ENCODE peak calls at places on chromosomes 2 and 18, in four cellular contexts. Q, A, H and Z are unnamed samples.
A peak's percentile ranks its signal among the peaks of the same experiment; 100 is the strongest.

GRCh38 chr2:219186754-219187456 is 8.8 kb downstream of the RETREG2 start:
- DNase-seq in A (no peak), Q (peak; percentile 37), H (no peak), Z (no peak)

GRCh38 chr18:55314615-55315237 is 273.3 kb downstream of the TCF4 start:
- DNase-seq in A (no peak), Q (no peak), H (no peak), Z (no peak)

GRCh38 chr2:55581435-55581834 is 36.0 kb downstream of the PPP4R3B start:
- DNase-seq in Q (no peak), A (no peak), H (no peak), Z (no peak)

GRCh38 chr2:239179851-239180371 is 220.9 kb downstream of the HDAC4 start:
- DNase-seq in Q (no peak), H (no peak), A (no peak), Z (no peak)

GRCh38 chr2:227861011-227861410 is 10.4 kb upstream of the DAW1 start:
- DNase-seq in H (no peak), A (no peak), Q (no peak), Z (no peak)

GRCh38 chr2:100262043-100262442 is 60.3 kb downstream of the LONRF2 start:
- DNase-seq in A (no peak), H (no peak), Q (no peak), Z (no peak)

GRCh38 chr18:32372381-32373061 is 98.2 kb downstream of the GAREM1 start:
- DNase-seq in A (peak; percentile 81), Q (no peak), H (no peak), Z (peak; percentile 12)

GRCh38 chr18:1252534-1252933 is 347.9 kb downstream of the ADCYAP1 start:
- DNase-seq in H (no peak), Q (no peak), A (no peak), Z (no peak)

GRCh38 chr2:43098539-43098938 is 127.9 kb downstream of the ZFP36L2 start:
- DNase-seq in A (no peak), Q (no peak), H (no peak), Z (no peak)

GRCh38 chr2:227933891-227934290 is 62.5 kb downstream of the DAW1 start:
- DNase-seq in Q (no peak), A (no peak), H (no peak), Z (no peak)

GRCh38 chr2:131077966-131078365 is 15.3 kb downstream of the FAM168B start:
- DNase-seq in A (no peak), H (no peak), Q (no peak), Z (no peak)

GRCh38 chr18:7173216-7173615 is 55.6 kb upstream of the LAMA1 start:
- DNase-seq in A (no peak), Q (no peak), H (no peak), Z (no peak)

GRCh38 chr2:88753833-88754584 is 62.5 kb downstream of the RPIA start:
- DNase-seq in Q (peak; percentile 65), A (no peak), H (no peak), Z (no peak)

GRCh38 chr2:85611705-85612587 is at the start of gene C2orf68:
- DNase-seq in H (peak; percentile 87), Q (peak; percentile 96), A (peak; percentile 92), Z (peak; percentile 71)

GRCh38 chr2:69582582-69583176 is 60.9 kb downstream of the AAK1 start:
- DNase-seq in H (no peak), A (peak; percentile 40), Q (no peak), Z (no peak)

GRCh38 chr2:67399831-67400489 is 2.8 kb downstream of the ETAA1 start:
- DNase-seq in Q (no peak), A (no peak), H (no peak), Z (no peak)

GRCh38 chr2:189113963-189114362 is 65.6 kb downstream of the COL5A2 start:
- DNase-seq in A (no peak), Q (no peak), H (no peak), Z (no peak)

GRCh38 chr2:60984717-60985116 is 32.8 kb upstream of the PEX13 start:
- DNase-seq in A (no peak), H (no peak), Q (no peak), Z (no peak)

GRCh38 chr2:193584001-193584400 is 1389.3 kb upstream of the TMEFF2 start:
- DNase-seq in H (no peak), A (no peak), Q (no peak), Z (no peak)

GRCh38 chr18:57447154-57447621 is 12.0 kb downstream of the ONECUT2 start:
- DNase-seq in A (no peak), H (no peak), Q (peak; percentile 46), Z (peak; percentile 84)

GRCh38 chr2:39851251-39851650 is 72.2 kb upstream of the THUMPD2 start:
- DNase-seq in A (no peak), Q (no peak), H (no peak), Z (no peak)

GRCh38 chr2:197628043-197628500 is 47.3 kb downstream of the RFTN2 start:
- DNase-seq in Q (no peak), A (no peak), H (peak; percentile 51), Z (no peak)

GRCh38 chr2:231490801-231491200 is 26.5 kb upstream of the NCL start:
- DNase-seq in H (no peak), Q (no peak), A (no peak), Z (no peak)

GRCh38 chr18:27778441-27778840 is 398.5 kb downstream of the CDH2 start:
- DNase-seq in A (no peak), H (no peak), Q (no peak), Z (no peak)
- TF ChIP-seq CTCF in A (no peak), H (no peak), Q (peak; percentile 0), Z (peak; percentile 43)

GRCh38 chr2:215973954-215974699 is 39.2 kb downstream of the MREG start:
- DNase-seq in H (no peak), A (no peak), Q (no peak), Z (no peak)
- TF ChIP-seq CTCF in H (no peak), A (no peak), Q (no peak), Z (no peak)

DNA sequence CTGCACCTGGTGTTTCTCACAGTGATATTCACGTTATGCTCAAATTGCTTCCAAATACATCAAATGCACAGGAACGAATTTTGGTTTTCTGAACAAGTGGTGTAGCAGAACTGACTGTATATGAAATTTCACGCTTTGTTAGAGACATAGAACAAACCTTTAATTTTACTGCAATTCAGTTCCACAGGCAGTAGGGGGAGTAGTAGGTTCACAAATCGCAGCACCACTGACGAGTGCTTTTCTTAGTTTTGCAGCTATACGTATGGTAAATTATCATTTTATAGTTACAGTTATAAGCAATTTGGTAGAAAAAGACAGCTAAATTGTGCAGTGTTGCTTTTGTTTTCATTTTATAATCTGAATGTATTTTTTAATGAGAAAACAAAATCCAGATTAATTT is 113.3 kb downstream of the KIAA1328 start:
- DNase-seq in Q (peak; percentile 61), A (no peak), H (no peak), Z (no peak)
- TF ChIP-seq CTCF in Q (peak; percentile 56), A (no peak), H (peak; percentile 40), Z (peak; percentile 83)

GRCh38 chr2:217988840-217989204 is 14.0 kb downstream of the TNS1 start:
- DNase-seq in A (no peak), H (no peak), Q (no peak), Z (no peak)
- TF ChIP-seq CTCF in A (no peak), H (peak; percentile 43), Q (no peak), Z (no peak)

GRCh38 chr18:44968336-44968735 is 287.6 kb downstream of the SETBP1 start:
- DNase-seq in Q (no peak), H (no peak), A (no peak), Z (no peak)
- TF ChIP-seq CTCF in Q (no peak), H (no peak), A (no peak), Z (no peak)

DNA sequence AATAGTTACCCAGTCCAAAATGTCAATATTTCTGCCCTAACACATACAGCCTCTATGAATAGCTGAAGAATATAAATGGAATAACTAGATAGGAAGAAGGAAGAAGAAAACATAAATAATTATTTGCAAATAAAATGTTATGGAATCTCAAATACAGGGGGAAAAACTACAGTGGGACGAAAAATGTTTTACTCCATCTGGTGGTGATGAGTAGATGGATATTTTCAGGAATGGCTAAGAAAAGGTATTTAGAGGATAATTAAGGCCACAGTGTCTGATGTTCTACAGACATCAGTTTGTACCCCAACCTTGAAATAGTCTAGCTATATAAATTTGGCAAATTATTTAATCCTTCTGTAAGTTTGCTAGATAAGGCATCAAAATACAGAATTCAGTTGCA is 178.1 kb upstream of the FSHR start:
- DNase-seq in H (no peak), A (no peak), Q (no peak), Z (no peak)
- TF ChIP-seq CTCF in H (peak; percentile 17), A (no peak), Q (no peak), Z (no peak)